ENCODE peak calls at places on chromosomes 16 and 17, in four cellular contexts. X is GM12891, G is IMR-90, I is K562. K is an unnamed sample.

GRCh38 chr17:7713782-7714181 is 3.8 kb upstream of the DNAH2 start:
- DNase-seq in I (no peak), G (no peak), X (no peak), K (no peak)

GRCh38 chr17:33674685-33675084 is 381.6 kb upstream of the ASIC2 start:
- DNase-seq in G (peak), X (peak), I (peak), K (peak)

GRCh38 chr16:576197-576822 is 6.5 kb downstream of the PIGQ start:
- DNase-seq in X (no peak), G (no peak), I (no peak), K (no peak)

GRCh38 chr17:19412510-19412909 is 1.5 kb downstream of the RNF112 start:
- DNase-seq in X (no peak), I (no peak), G (no peak), K (no peak)

GRCh38 chr16:16001856-16002255 is 52.4 kb downstream of the ABCC1 start:
- DNase-seq in X (no peak), G (no peak), I (no peak), K (no peak)

GRCh38 chr17:17343896-17344506 is 40.8 kb downstream of the NT5M start:
- DNase-seq in G (no peak), I (no peak), X (no peak), K (no peak)

GRCh38 chr16:79808731-79809130 is 208.2 kb upstream of the MAF start:
- DNase-seq in G (no peak), I (no peak), X (no peak), K (no peak)

GRCh38 chr16:56610609-56611111 is 2.3 kb downstream of the MT2A start:
- DNase-seq in G (peak), X (no peak), I (no peak), K (no peak)

GRCh38 chr17:50195196-50195865 is 6.1 kb downstream of the COL1A1 start:
- DNase-seq in G (peak), I (no peak), X (no peak), K (no peak)

GRCh38 chr16:9943121-9943520 is 239.1 kb downstream of the GRIN2A start:
- DNase-seq in G (no peak), I (no peak), X (no peak), K (no peak)

GRCh38 chr17:7177210-7177953 is 1.8 kb downstream of the ASGR1 start:
- DNase-seq in I (peak), G (peak), X (peak), K (peak)

GRCh38 chr16:3080024-3080423 is 14.6 kb downstream of the IL32 start:
- DNase-seq in X (no peak), G (no peak), I (no peak), K (no peak)

GRCh38 chr17:18235743-18236256 is 10.4 kb downstream of the LLGL1 start:
- DNase-seq in X (no peak), G (peak), I (no peak), K (no peak)

GRCh38 chr17:21279198-21279535 is 5.3 kb upstream of the MAP2K3 start:
- DNase-seq in G (no peak), I (no peak), X (no peak), K (no peak)

GRCh38 chr16:84054916-84055315 is 12.3 kb upstream of the SLC38A8 start:
- DNase-seq in I (no peak), X (no peak), G (no peak), K (no peak)

GRCh38 chr16:85055503-85056210 is 28.1 kb downstream of the KIAA0513 start:
- DNase-seq in G (peak), X (peak), I (peak), K (peak)

GRCh38 chr17:17567114-17567513 is 24.4 kb downstream of the PEMT start:
- DNase-seq in X (no peak), G (no peak), I (no peak), K (no peak)

GRCh38 chr17:55705847-55706246 is 16.8 kb downstream of the TMEM100 start:
- DNase-seq in X (no peak), G (no peak), I (no peak), K (no peak)

GRCh38 chr17:16941072-16941641 is 30.8 kb downstream of the TNFRSF13B start:
- DNase-seq in I (no peak), X (no peak), G (no peak), K (no peak)

GRCh38 chr16:68843482-68844210 is at the start of gene TANGO6:
- DNase-seq in X (peak), G (peak), I (peak), K (peak)
- TF ChIP-seq POLR2A in X (peak), G (peak), I (peak), K (peak)

GRCh38 chr16:81099958-81100357 is 3.8 kb upstream of the GCSH start:
- DNase-seq in X (no peak), G (no peak), I (no peak), K (no peak)

GRCh38 chr16:81106826-81107503 is 10.8 kb upstream of the GCSH start:
- DNase-seq in G (no peak), I (no peak), X (no peak), K (no peak)

GRCh38 chr16:81101702-81102101 is 5.5 kb upstream of the GCSH start:
- DNase-seq in I (no peak), X (no peak), G (no peak), K (no peak)

GRCh38 chr16:81107506-81107905 is 11.3 kb upstream of the GCSH start:
- DNase-seq in G (no peak), I (no peak), X (no peak), K (no peak)

DNA sequence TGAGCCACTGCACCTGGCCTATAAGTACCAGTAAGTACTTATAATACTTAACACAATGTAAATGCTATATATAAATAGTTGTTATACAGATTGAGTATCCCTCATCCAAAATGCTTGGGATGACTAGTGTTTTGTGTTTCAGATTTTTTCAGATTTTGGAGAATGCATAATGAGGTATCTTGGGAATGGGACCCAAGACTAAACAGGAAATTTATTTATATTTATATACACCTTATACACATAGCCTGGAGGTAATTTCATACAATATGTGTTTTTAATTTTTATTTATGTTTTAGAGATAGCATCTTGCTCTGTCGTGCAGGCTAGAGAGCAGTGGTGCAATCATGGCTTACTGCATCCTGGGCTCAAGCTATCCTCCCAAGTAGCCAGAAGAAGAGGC is 9.8 kb upstream of the GCSH start:
- DNase-seq in I (no peak), X (no peak), G (no peak), K (no peak)
- TF ChIP-seq POLR2A in I (no peak), X (no peak), G (no peak), K (no peak)

DNA sequence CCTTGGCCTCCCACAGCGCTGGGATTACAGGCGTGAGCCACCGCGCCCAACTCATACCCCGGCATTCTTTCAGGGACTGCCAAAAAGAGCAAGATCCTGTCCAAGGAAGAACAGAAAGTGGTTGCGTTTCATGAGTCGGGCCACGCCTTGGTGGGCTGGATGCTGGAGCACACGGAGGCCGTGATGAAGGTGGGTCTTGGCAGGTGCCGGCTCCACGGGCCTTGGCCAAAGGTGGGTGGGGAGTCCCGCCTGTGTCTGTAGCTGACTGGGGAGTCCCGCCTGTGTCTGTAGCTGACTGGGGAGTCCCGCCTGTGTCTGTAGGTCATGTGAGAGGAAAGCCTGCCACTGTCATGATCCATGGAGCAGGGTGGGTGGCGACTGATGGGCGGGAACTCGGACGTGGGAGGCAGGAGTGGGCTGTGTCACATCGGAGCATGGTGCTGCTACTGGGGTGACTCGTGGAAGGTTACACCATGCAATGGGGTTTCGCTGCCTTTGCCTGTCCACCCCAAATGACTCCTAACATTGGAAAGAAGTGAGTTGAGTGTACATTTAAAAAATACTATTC is 10.0 kb upstream of the RPL13 start:
- DNase-seq in I (no peak), X (no peak), G (no peak), K (no peak)
- TF ChIP-seq POLR2A in I (no peak), X (no peak), G (no peak), K (no peak)

DNA sequence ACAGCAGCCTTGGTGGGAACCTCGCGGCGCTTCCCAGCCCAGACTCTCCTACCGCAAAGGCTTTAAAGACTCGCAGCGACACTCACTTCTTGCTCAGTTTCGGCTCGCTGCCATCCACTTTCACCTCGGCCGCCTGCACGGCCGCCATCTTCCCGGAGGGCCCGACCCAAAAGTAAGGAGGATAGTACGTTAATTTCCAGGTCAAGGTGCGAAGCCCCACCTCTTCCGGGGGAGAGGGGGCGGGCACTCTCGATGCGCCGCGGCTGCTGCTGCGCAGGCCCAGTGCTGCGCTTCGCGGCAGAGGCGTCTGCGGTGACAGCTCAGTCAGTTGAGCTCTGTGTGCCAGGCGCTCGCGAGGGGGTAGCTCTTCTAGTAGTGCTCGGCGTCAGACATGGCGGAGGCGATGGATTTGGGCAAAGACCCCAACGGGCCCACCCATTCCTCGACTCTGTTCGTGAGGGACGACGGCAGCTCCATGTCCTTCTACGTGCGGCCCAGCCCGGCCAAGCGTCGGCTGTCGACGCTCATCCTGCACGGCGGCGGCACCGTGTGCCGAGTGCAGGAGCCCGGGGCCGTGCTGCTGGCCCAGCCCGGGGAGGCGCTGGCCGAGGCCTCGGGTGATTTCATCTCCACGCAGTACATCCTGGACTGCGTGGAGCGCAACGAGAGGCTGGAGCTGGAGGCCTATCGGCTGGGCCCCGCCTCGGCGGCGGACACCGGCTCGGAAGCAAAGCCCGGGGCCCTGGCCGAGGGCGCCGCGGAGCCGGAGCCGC is at the start of the genes KARS1 and TERF2IP:
- DNase-seq in X (peak), I (peak), G (peak), K (peak)
- TF ChIP-seq POLR2A in X (peak), I (peak), G (peak), K (peak)